ENCODE peak calls at places on chromosomes 1 and 21, in six cellular contexts. One of them, this sample, is unnamed.

GRCh38 chr1:56526571-56527174 is 52.7 kb downstream of the PLPP3 start:
- DNase-seq in left ventricle myocardium inferior: no peak
- DNase-seq in suprapubic skin: no peak
- DNase-seq in ascending aorta: no peak
- DNase-seq in PC-3: peak
- DNase-seq in uterus: no peak
- DNase-seq in this sample: no peak

GRCh38 chr1:78716186-78716585 is 66.6 kb downstream of the IFI44 start:
- DNase-seq in left ventricle myocardium inferior: no peak
- DNase-seq in suprapubic skin: no peak
- DNase-seq in ascending aorta: no peak
- DNase-seq in PC-3: peak
- DNase-seq in uterus: no peak
- DNase-seq in this sample: peak

GRCh38 chr21:30206551-30207251 is 9.2 kb downstream of the CLDN8 start:
- DNase-seq in left ventricle myocardium inferior: no peak
- DNase-seq in suprapubic skin: no peak
- DNase-seq in ascending aorta: no peak
- DNase-seq in PC-3: peak
- DNase-seq in uterus: no peak
- DNase-seq in this sample: peak

GRCh38 chr1:46364612-46365011 is 24.0 kb downstream of the NSUN4 start:
- DNase-seq in left ventricle myocardium inferior: no peak
- DNase-seq in suprapubic skin: no peak
- DNase-seq in ascending aorta: no peak
- DNase-seq in PC-3: no peak
- DNase-seq in uterus: no peak
- DNase-seq in this sample: no peak

GRCh38 chr1:221637641-221638041 is 104.2 kb downstream of the DUSP10 start:
- DNase-seq in left ventricle myocardium inferior: peak
- DNase-seq in suprapubic skin: no peak
- DNase-seq in ascending aorta: no peak
- DNase-seq in PC-3: peak
- DNase-seq in uterus: no peak
- DNase-seq in this sample: peak

GRCh38 chr1:168112673-168113305 is 23.9 kb downstream of the GPR161 start:
- DNase-seq in left ventricle myocardium inferior: no peak
- DNase-seq in suprapubic skin: no peak
- DNase-seq in ascending aorta: peak
- DNase-seq in PC-3: peak
- DNase-seq in uterus: peak
- DNase-seq in this sample: peak

GRCh38 chr1:50568782-50569181 is 145.5 kb upstream of the DMRTA2 start:
- DNase-seq in left ventricle myocardium inferior: no peak
- DNase-seq in suprapubic skin: no peak
- DNase-seq in ascending aorta: no peak
- DNase-seq in PC-3: no peak
- DNase-seq in uterus: no peak
- DNase-seq in this sample: no peak

GRCh38 chr1:192543445-192543844 is 32.1 kb upstream of the RGS1 start:
- DNase-seq in left ventricle myocardium inferior: no peak
- DNase-seq in suprapubic skin: no peak
- DNase-seq in ascending aorta: no peak
- DNase-seq in PC-3: no peak
- DNase-seq in uterus: no peak
- DNase-seq in this sample: no peak

GRCh38 chr1:114750780-114751179 is 7.0 kb downstream of the CSDE1 start:
- DNase-seq in left ventricle myocardium inferior: no peak
- DNase-seq in suprapubic skin: no peak
- DNase-seq in ascending aorta: no peak
- DNase-seq in PC-3: no peak
- DNase-seq in uterus: no peak
- DNase-seq in this sample: peak

GRCh38 chr1:201739492-201740085 is 89.4 kb upstream of the IPO9 start:
- DNase-seq in left ventricle myocardium inferior: peak
- DNase-seq in suprapubic skin: peak
- DNase-seq in ascending aorta: peak
- DNase-seq in PC-3: peak
- DNase-seq in uterus: peak
- DNase-seq in this sample: peak

GRCh38 chr1:215055281-215055935 is 27.1 kb upstream of the KCNK2 start:
- DNase-seq in left ventricle myocardium inferior: no peak
- DNase-seq in suprapubic skin: no peak
- DNase-seq in ascending aorta: no peak
- DNase-seq in PC-3: peak
- DNase-seq in uterus: no peak
- DNase-seq in this sample: no peak

GRCh38 chr1:40357625-40358024 is 15.9 kb upstream of the SMAP2 start:
- DNase-seq in left ventricle myocardium inferior: no peak
- DNase-seq in suprapubic skin: no peak
- DNase-seq in ascending aorta: no peak
- DNase-seq in PC-3: no peak
- DNase-seq in uterus: no peak
- DNase-seq in this sample: no peak

GRCh38 chr1:205610036-205610435 is 21.8 kb downstream of the ELK4 start:
- DNase-seq in left ventricle myocardium inferior: no peak
- DNase-seq in suprapubic skin: no peak
- DNase-seq in ascending aorta: no peak
- DNase-seq in PC-3: peak
- DNase-seq in uterus: no peak
- DNase-seq in this sample: peak

GRCh38 chr1:6440198-6441126 is 15.9 kb downstream of the ESPN start:
- DNase-seq in left ventricle myocardium inferior: no peak
- DNase-seq in suprapubic skin: no peak
- DNase-seq in ascending aorta: no peak
- DNase-seq in PC-3: peak
- DNase-seq in uterus: no peak
- DNase-seq in this sample: no peak

GRCh38 chr1:14441302-14441741 is 157.2 kb upstream of the KAZN start:
- DNase-seq in left ventricle myocardium inferior: no peak
- DNase-seq in suprapubic skin: no peak
- DNase-seq in ascending aorta: no peak
- DNase-seq in PC-3: peak
- DNase-seq in uterus: no peak
- DNase-seq in this sample: peak

GRCh38 chr21:40902299-40902698 is 55.3 kb upstream of the DSCAM start:
- DNase-seq in left ventricle myocardium inferior: no peak
- DNase-seq in suprapubic skin: no peak
- DNase-seq in ascending aorta: no peak
- DNase-seq in PC-3: no peak
- DNase-seq in uterus: no peak
- DNase-seq in this sample: no peak

GRCh38 chr1:112701227-112702066 is 5.5 kb downstream of the RHOC start:
- DNase-seq in left ventricle myocardium inferior: no peak
- DNase-seq in suprapubic skin: no peak
- DNase-seq in ascending aorta: no peak
- DNase-seq in PC-3: no peak
- DNase-seq in uterus: peak
- DNase-seq in this sample: no peak
- H3K4me3 ChIP-seq in left ventricle myocardium inferior: peak
- H3K4me3 ChIP-seq in suprapubic skin: no peak
- H3K4me3 ChIP-seq in ascending aorta: no peak
- H3K4me3 ChIP-seq in PC-3: peak
- H3K4me3 ChIP-seq in uterus: no peak
- H3K4me3 ChIP-seq in this sample: no peak

GRCh38 chr1:37323486-37324377 is 150.6 kb upstream of the ZC3H12A start:
- DNase-seq in left ventricle myocardium inferior: no peak
- DNase-seq in suprapubic skin: no peak
- DNase-seq in ascending aorta: no peak
- DNase-seq in PC-3: peak
- DNase-seq in uterus: no peak
- DNase-seq in this sample: peak
- TF ChIP-seq CTCF in left ventricle myocardium inferior: peak
- TF ChIP-seq CTCF in suprapubic skin: peak
- TF ChIP-seq CTCF in ascending aorta: peak
- TF ChIP-seq CTCF in PC-3: peak
- TF ChIP-seq CTCF in uterus: no peak
- TF ChIP-seq CTCF in this sample: peak

DNA sequence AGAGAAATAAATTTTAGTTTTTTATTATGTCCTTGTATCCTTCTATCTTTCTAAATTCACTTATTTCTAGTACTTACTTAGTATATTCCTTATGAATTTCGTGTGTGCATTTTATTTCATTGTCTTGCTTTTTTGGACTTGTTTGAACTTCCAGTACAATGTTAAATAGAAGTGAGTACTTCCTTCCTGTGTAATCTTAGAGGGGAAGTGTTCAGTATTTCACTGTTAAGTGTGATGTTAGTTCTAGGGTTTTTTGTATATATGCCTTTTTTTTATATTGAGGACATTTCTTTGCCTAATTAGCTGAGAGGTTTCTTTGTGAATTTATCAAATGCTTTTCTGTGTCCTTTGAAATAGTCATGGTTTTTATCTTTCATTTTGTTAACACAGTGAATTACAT is 10.7 kb downstream of the LYPLAL1 start:
- DNase-seq in left ventricle myocardium inferior: no peak
- DNase-seq in suprapubic skin: no peak
- DNase-seq in ascending aorta: no peak
- DNase-seq in PC-3: no peak
- DNase-seq in uterus: no peak
- DNase-seq in this sample: no peak
- H3K4me3 ChIP-seq in left ventricle myocardium inferior: no peak
- H3K4me3 ChIP-seq in suprapubic skin: no peak
- H3K4me3 ChIP-seq in ascending aorta: no peak
- H3K4me3 ChIP-seq in PC-3: no peak
- H3K4me3 ChIP-seq in uterus: no peak
- H3K4me3 ChIP-seq in this sample: no peak

GRCh38 chr1:103948526-103948925 is 198.8 kb downstream of the AMY1C start:
- DNase-seq in left ventricle myocardium inferior: no peak
- DNase-seq in suprapubic skin: no peak
- DNase-seq in ascending aorta: no peak
- DNase-seq in PC-3: peak
- DNase-seq in uterus: no peak
- DNase-seq in this sample: peak

GRCh38 chr1:103949714-103950113 is 200.0 kb downstream of the AMY1C start:
- DNase-seq in left ventricle myocardium inferior: no peak
- DNase-seq in suprapubic skin: no peak
- DNase-seq in ascending aorta: no peak
- DNase-seq in PC-3: no peak
- DNase-seq in uterus: no peak
- DNase-seq in this sample: no peak

GRCh38 chr1:103958699-103959098 is 209.0 kb downstream of the AMY1C start:
- DNase-seq in left ventricle myocardium inferior: no peak
- DNase-seq in suprapubic skin: no peak
- DNase-seq in ascending aorta: no peak
- DNase-seq in PC-3: no peak
- DNase-seq in uterus: no peak
- DNase-seq in this sample: no peak

DNA sequence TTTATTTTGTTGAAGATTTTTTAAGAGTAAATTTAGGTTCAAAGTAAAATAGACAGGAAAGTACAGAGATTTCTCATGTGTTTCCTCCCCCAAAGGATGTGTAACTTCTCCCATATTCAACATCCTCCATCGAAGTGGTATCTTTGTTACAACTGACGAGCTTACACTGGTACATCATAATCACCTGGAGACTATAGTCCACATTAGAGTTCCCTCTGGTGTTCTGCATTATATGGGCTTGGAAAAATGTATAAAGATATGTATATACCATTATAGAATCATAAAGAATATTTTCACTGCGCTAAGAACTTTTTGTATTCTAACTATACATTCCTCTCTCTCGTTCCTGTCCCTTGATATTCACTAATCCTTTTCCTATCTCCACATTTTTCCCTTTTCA is 203.7 kb downstream of the AMY1C start:
- DNase-seq in left ventricle myocardium inferior: no peak
- DNase-seq in suprapubic skin: no peak
- DNase-seq in ascending aorta: no peak
- DNase-seq in PC-3: no peak
- DNase-seq in uterus: no peak
- DNase-seq in this sample: no peak
- TF ChIP-seq CTCF in left ventricle myocardium inferior: peak
- TF ChIP-seq CTCF in suprapubic skin: no peak
- TF ChIP-seq CTCF in ascending aorta: no peak
- TF ChIP-seq CTCF in PC-3: no peak
- TF ChIP-seq CTCF in uterus: no peak
- TF ChIP-seq CTCF in this sample: no peak

GRCh38 chr1:94792473-94792875 is 27.7 kb upstream of the SLC44A3 start:
- DNase-seq in left ventricle myocardium inferior: no peak
- DNase-seq in suprapubic skin: no peak
- DNase-seq in ascending aorta: no peak
- DNase-seq in PC-3: peak
- DNase-seq in uterus: no peak
- DNase-seq in this sample: peak
- H3K4me3 ChIP-seq in left ventricle myocardium inferior: peak
- H3K4me3 ChIP-seq in suprapubic skin: no peak
- H3K4me3 ChIP-seq in ascending aorta: no peak
- H3K4me3 ChIP-seq in PC-3: no peak
- H3K4me3 ChIP-seq in uterus: no peak
- H3K4me3 ChIP-seq in this sample: no peak

GRCh38 chr1:29237906-29238600 is 1.7 kb downstream of the PTPRU start:
- DNase-seq in left ventricle myocardium inferior: peak
- DNase-seq in suprapubic skin: peak
- DNase-seq in ascending aorta: peak
- DNase-seq in PC-3: peak
- DNase-seq in uterus: peak
- DNase-seq in this sample: no peak

GRCh38 chr1:29239142-29239541 is 2.8 kb downstream of the PTPRU start:
- DNase-seq in left ventricle myocardium inferior: no peak
- DNase-seq in suprapubic skin: no peak
- DNase-seq in ascending aorta: no peak
- DNase-seq in PC-3: peak
- DNase-seq in uterus: no peak
- DNase-seq in this sample: no peak

GRCh38 chr1:29236993-29237905 is 927 bp downstream of the PTPRU start:
- DNase-seq in left ventricle myocardium inferior: peak
- DNase-seq in suprapubic skin: peak
- DNase-seq in ascending aorta: peak
- DNase-seq in PC-3: peak
- DNase-seq in uterus: peak
- DNase-seq in this sample: peak

GRCh38 chr1:29240400-29240837 is 4.1 kb downstream of the PTPRU start:
- DNase-seq in left ventricle myocardium inferior: no peak
- DNase-seq in suprapubic skin: no peak
- DNase-seq in ascending aorta: no peak
- DNase-seq in PC-3: no peak
- DNase-seq in uterus: no peak
- DNase-seq in this sample: no peak

DNA sequence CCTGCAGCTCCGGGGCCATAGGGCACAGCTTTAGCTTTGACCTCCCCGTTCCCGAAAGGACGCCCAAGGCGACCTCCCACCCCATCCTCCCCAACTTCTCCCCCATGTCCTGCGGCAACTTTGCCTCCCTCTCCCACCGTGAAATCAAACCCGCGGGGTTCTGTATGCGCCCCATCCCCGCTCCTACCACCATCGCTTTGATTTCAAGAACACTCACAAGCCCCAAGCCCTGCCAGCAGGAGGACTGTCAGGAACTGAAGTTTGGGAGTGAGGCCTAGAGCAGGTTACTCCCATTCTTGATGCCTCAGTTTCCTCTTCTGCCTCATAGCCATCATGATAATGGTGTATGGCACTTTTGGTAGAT is 2.3 kb downstream of the PTPRU start:
- DNase-seq in left ventricle myocardium inferior: no peak
- DNase-seq in suprapubic skin: no peak
- DNase-seq in ascending aorta: no peak
- DNase-seq in PC-3: no peak
- DNase-seq in uterus: peak
- DNase-seq in this sample: no peak
- TF ChIP-seq CTCF in left ventricle myocardium inferior: no peak
- TF ChIP-seq CTCF in suprapubic skin: no peak
- TF ChIP-seq CTCF in ascending aorta: no peak
- TF ChIP-seq CTCF in PC-3: no peak
- TF ChIP-seq CTCF in uterus: no peak
- TF ChIP-seq CTCF in this sample: peak

This sample was measured in choroid plexus epithelial cell.